ENCODE peak calls at places on chromosomes 5 and 9, in nine cellular contexts. G, H, N, Q, W, X, E, L and J are unnamed samples.

GRCh38 chr5:38645508-38645907 is 89.1 kb upstream of the LIFR start:
- DNase-seq in G (no peak), H (no peak), N (no peak), Q (no peak), W (no peak), X (no peak), E (no peak), L (no peak), J (no peak)

GRCh38 chr5:65640240-65640639 is 15.4 kb downstream of the SHLD3 start:
- DNase-seq in G (no peak), H (no peak), N (no peak), Q (no peak), W (no peak), X (no peak), E (no peak), L (no peak), J (no peak)

GRCh38 chr5:36435516-36435915 is 133.8 kb upstream of the RANBP3L start:
- DNase-seq in G (no peak), H (no peak), N (no peak), Q (no peak), W (no peak), X (no peak), E (no peak), L (no peak), J (no peak)

GRCh38 chr5:141441571-141442170 is 11.4 kb downstream of the PCDHGA12 start:
- DNase-seq in G (no peak), H (no peak), N (no peak), Q (no peak), W (no peak), X (no peak), E (no peak), L (no peak), J (no peak)

GRCh38 chr5:1137567-1138444 is 25.9 kb upstream of the SLC12A7 start:
- DNase-seq in G (no peak), H (no peak), N (no peak), Q (no peak), W (no peak), X (no peak), E (no peak), L (no peak), J (no peak)

GRCh38 chr5:74334034-74334433 is 306.5 kb downstream of the ENC1 start:
- DNase-seq in G (no peak), H (no peak), N (no peak), Q (no peak), W (no peak), X (no peak), E (no peak), L (no peak), J (no peak)

GRCh38 chr9:108322326-108323098 is 533.3 kb downstream of the ACTL7B start:
- DNase-seq in G (no peak), H (no peak), N (peak), Q (no peak), W (no peak), X (no peak), E (no peak), L (no peak), J (no peak)

GRCh38 chr5:133071983-133072531 is 20.2 kb downstream of the HSPA4 start:
- DNase-seq in G (no peak), H (no peak), N (no peak), Q (no peak), W (no peak), X (no peak), E (no peak), L (no peak), J (no peak)

GRCh38 chr5:177997846-177998245 is 1.8 kb upstream of the PROP1 start:
- DNase-seq in G (no peak), H (no peak), N (no peak), Q (no peak), W (no peak), X (no peak), E (no peak), L (no peak), J (no peak)

GRCh38 chr9:108634164-108634563 is 221.6 kb downstream of the ACTL7B start:
- DNase-seq in G (no peak), H (no peak), N (peak), Q (no peak), W (no peak), X (no peak), E (no peak), L (peak), J (no peak)

GRCh38 chr9:72394061-72394460 is 29.1 kb upstream of the ZFAND5 start:
- DNase-seq in G (no peak), H (no peak), N (no peak), Q (no peak), W (no peak), X (no peak), E (no peak), L (no peak), J (no peak)

GRCh38 chr9:31320507-31320906 is 1063.9 kb upstream of the ACO1 start:
- DNase-seq in G (no peak), H (no peak), N (no peak), Q (no peak), W (no peak), X (no peak), E (no peak), L (no peak), J (no peak)

GRCh38 chr9:19310246-19310645 is 69.8 kb downstream of the RPS6 start:
- DNase-seq in G (no peak), H (no peak), N (no peak), Q (no peak), W (no peak), X (no peak), E (no peak), L (no peak), J (no peak)

GRCh38 chr9:137435381-137435891 is 5.7 kb downstream of the ENTPD8 start:
- DNase-seq in G (no peak), H (no peak), N (no peak), Q (no peak), W (no peak), X (no peak), E (no peak), L (no peak), J (no peak)

GRCh38 chr5:42689391-42689790 is 67.2 kb upstream of the CCDC152 start:
- DNase-seq in G (no peak), H (no peak), N (no peak), Q (no peak), W (no peak), X (no peak), E (no peak), L (no peak), J (no peak)

GRCh38 chr9:83047839-83048775 is 14.8 kb downstream of the RASEF start:
- DNase-seq in G (no peak), H (no peak), N (no peak), Q (no peak), W (no peak), X (no peak), E (no peak), L (peak), J (no peak)

GRCh38 chr5:79318935-79319614 is 83.1 kb downstream of the JMY start:
- DNase-seq in G (no peak), H (no peak), N (peak), Q (no peak), W (peak), X (no peak), E (peak), L (peak), J (peak)

GRCh38 chr5:173514666-173515065 is 101.8 kb downstream of the BOD1 start:
- DNase-seq in G (no peak), H (no peak), N (peak), Q (no peak), W (no peak), X (no peak), E (no peak), L (no peak), J (no peak)

GRCh38 chr5:149583394-149583793 is 2.1 kb downstream of the ARHGEF37 start:
- DNase-seq in G (no peak), H (peak), N (peak), Q (no peak), W (peak), X (no peak), E (no peak), L (peak), J (peak)

GRCh38 chr5:174523311-174524159 is 200.8 kb upstream of the MSX2 start:
- DNase-seq in G (no peak), H (no peak), N (no peak), Q (no peak), W (no peak), X (no peak), E (no peak), L (no peak), J (no peak)

GRCh38 chr5:671459-672328 is 21.5 kb downstream of the TPPP start:
- DNase-seq in G (peak), H (peak), N (peak), Q (peak), W (peak), X (peak), E (peak), L (peak), J (peak)

GRCh38 chr9:36731576-36731975 is 158.9 kb downstream of the MELK start:
- DNase-seq in G (no peak), H (no peak), N (peak), Q (no peak), W (no peak), X (no peak), E (no peak), L (no peak), J (no peak)

GRCh38 chr5:109327572-109327971 is 82.2 kb downstream of the PJA2 start:
- DNase-seq in G (no peak), H (no peak), N (no peak), Q (no peak), W (no peak), X (no peak), E (no peak), L (no peak), J (no peak)